ENCODE peak calls at places on chromosomes 3 and 15, in nine cellular contexts. One of them, this sample, is unnamed.

GRCh38 chr3:181757694-181758306 is 46.1 kb downstream of the SOX2 start:
- DNase-seq in EL: no peak
- DNase-seq in mucosa of gallbladder: no peak
- DNase-seq in NCI-H1105 treated with DMSO at 0.1 percent for 48 hours: peak
- DNase-seq in activated T-cell treated with anti-CD3 and anti-CD28 coated beads for 1 hour: no peak
- DNase-seq in stimulated activated CD4-positive, alpha-beta T cell treated with anti-CD3 and anti-CD28 coated beads, Interleukin-12 subunit alpha, Interleukin-12 subunit beta, amount 100 ng/mL, for 48 hours: no peak
- DNase-seq in CD4-positive, alpha-beta T cell: no peak
- DNase-seq in Kasumi-1: no peak
- DNase-seq in LoVo: no peak
- DNase-seq in this sample: no peak

GRCh38 chr15:28272587-28272986 is 49.4 kb downstream of the HERC2 start:
- DNase-seq in EL: no peak
- DNase-seq in LoVo: no peak
- DNase-seq in mucosa of gallbladder: no peak
- DNase-seq in stimulated activated CD4-positive, alpha-beta T cell treated with anti-CD3 and anti-CD28 coated beads, Interleukin-12 subunit alpha, Interleukin-12 subunit beta, amount 100 ng/mL, for 48 hours: no peak
- DNase-seq in CD4-positive, alpha-beta T cell: no peak
- DNase-seq in activated T-cell treated with anti-CD3 and anti-CD28 coated beads for 1 hour: no peak
- DNase-seq in Kasumi-1: no peak
- DNase-seq in NCI-H1105 treated with DMSO at 0.1 percent for 48 hours: no peak
- DNase-seq in this sample: no peak

GRCh38 chr15:40743921-40744809 is 10.9 kb downstream of the RMDN3 start:
- DNase-seq in LoVo: no peak
- DNase-seq in EL: peak
- DNase-seq in CD4-positive, alpha-beta T cell: peak
- DNase-seq in mucosa of gallbladder: no peak
- DNase-seq in Kasumi-1: no peak
- DNase-seq in NCI-H1105 treated with DMSO at 0.1 percent for 48 hours: no peak
- DNase-seq in stimulated activated CD4-positive, alpha-beta T cell treated with anti-CD3 and anti-CD28 coated beads, Interleukin-12 subunit alpha, Interleukin-12 subunit beta, amount 100 ng/mL, for 48 hours: peak
- DNase-seq in activated T-cell treated with anti-CD3 and anti-CD28 coated beads for 1 hour: peak
- DNase-seq in this sample: no peak

GRCh38 chr15:56817266-56817665 is 84.0 kb upstream of the ZNF280D start:
- DNase-seq in EL: peak
- DNase-seq in mucosa of gallbladder: no peak
- DNase-seq in activated T-cell treated with anti-CD3 and anti-CD28 coated beads for 1 hour: no peak
- DNase-seq in Kasumi-1: no peak
- DNase-seq in LoVo: peak
- DNase-seq in NCI-H1105 treated with DMSO at 0.1 percent for 48 hours: no peak
- DNase-seq in stimulated activated CD4-positive, alpha-beta T cell treated with anti-CD3 and anti-CD28 coated beads, Interleukin-12 subunit alpha, Interleukin-12 subunit beta, amount 100 ng/mL, for 48 hours: no peak
- DNase-seq in CD4-positive, alpha-beta T cell: no peak
- DNase-seq in this sample: no peak

GRCh38 chr15:100683434-100683833 is 81.0 kb downstream of the ASB7 start:
- DNase-seq in NCI-H1105 treated with DMSO at 0.1 percent for 48 hours: no peak
- DNase-seq in stimulated activated CD4-positive, alpha-beta T cell treated with anti-CD3 and anti-CD28 coated beads, Interleukin-12 subunit alpha, Interleukin-12 subunit beta, amount 100 ng/mL, for 48 hours: no peak
- DNase-seq in activated T-cell treated with anti-CD3 and anti-CD28 coated beads for 1 hour: no peak
- DNase-seq in LoVo: no peak
- DNase-seq in EL: no peak
- DNase-seq in Kasumi-1: no peak
- DNase-seq in mucosa of gallbladder: no peak
- DNase-seq in CD4-positive, alpha-beta T cell: no peak
- DNase-seq in this sample: no peak

GRCh38 chr3:175558261-175558660 is 699.1 kb downstream of the NAALADL2 start:
- DNase-seq in CD4-positive, alpha-beta T cell: no peak
- DNase-seq in activated T-cell treated with anti-CD3 and anti-CD28 coated beads for 1 hour: no peak
- DNase-seq in NCI-H1105 treated with DMSO at 0.1 percent for 48 hours: no peak
- DNase-seq in Kasumi-1: no peak
- DNase-seq in LoVo: no peak
- DNase-seq in EL: no peak
- DNase-seq in stimulated activated CD4-positive, alpha-beta T cell treated with anti-CD3 and anti-CD28 coated beads, Interleukin-12 subunit alpha, Interleukin-12 subunit beta, amount 100 ng/mL, for 48 hours: no peak
- DNase-seq in mucosa of gallbladder: no peak
- DNase-seq in this sample: no peak

GRCh38 chr3:49998326-49998725 is 58.4 kb downstream of the RBM6 start:
- DNase-seq in LoVo: no peak
- DNase-seq in mucosa of gallbladder: no peak
- DNase-seq in NCI-H1105 treated with DMSO at 0.1 percent for 48 hours: no peak
- DNase-seq in Kasumi-1: peak
- DNase-seq in stimulated activated CD4-positive, alpha-beta T cell treated with anti-CD3 and anti-CD28 coated beads, Interleukin-12 subunit alpha, Interleukin-12 subunit beta, amount 100 ng/mL, for 48 hours: no peak
- DNase-seq in EL: peak
- DNase-seq in CD4-positive, alpha-beta T cell: no peak
- DNase-seq in activated T-cell treated with anti-CD3 and anti-CD28 coated beads for 1 hour: no peak
- DNase-seq in this sample: peak

GRCh38 chr3:127457094-127457475 is 133.4 kb downstream of the TPRA1 start:
- DNase-seq in LoVo: no peak
- DNase-seq in NCI-H1105 treated with DMSO at 0.1 percent for 48 hours: no peak
- DNase-seq in CD4-positive, alpha-beta T cell: no peak
- DNase-seq in activated T-cell treated with anti-CD3 and anti-CD28 coated beads for 1 hour: no peak
- DNase-seq in EL: peak
- DNase-seq in mucosa of gallbladder: peak
- DNase-seq in stimulated activated CD4-positive, alpha-beta T cell treated with anti-CD3 and anti-CD28 coated beads, Interleukin-12 subunit alpha, Interleukin-12 subunit beta, amount 100 ng/mL, for 48 hours: no peak
- DNase-seq in Kasumi-1: no peak
- DNase-seq in this sample: no peak

GRCh38 chr3:105555206-105555605 is 188.5 kb downstream of the ALCAM start:
- DNase-seq in EL: peak
- DNase-seq in NCI-H1105 treated with DMSO at 0.1 percent for 48 hours: no peak
- DNase-seq in CD4-positive, alpha-beta T cell: no peak
- DNase-seq in mucosa of gallbladder: no peak
- DNase-seq in activated T-cell treated with anti-CD3 and anti-CD28 coated beads for 1 hour: no peak
- DNase-seq in LoVo: no peak
- DNase-seq in Kasumi-1: no peak
- DNase-seq in stimulated activated CD4-positive, alpha-beta T cell treated with anti-CD3 and anti-CD28 coated beads, Interleukin-12 subunit alpha, Interleukin-12 subunit beta, amount 100 ng/mL, for 48 hours: no peak
- DNase-seq in this sample: no peak

GRCh38 chr15:70147178-70147760 is 49.6 kb upstream of the TLE3 start:
- DNase-seq in EL: no peak
- DNase-seq in activated T-cell treated with anti-CD3 and anti-CD28 coated beads for 1 hour: no peak
- DNase-seq in LoVo: no peak
- DNase-seq in Kasumi-1: peak
- DNase-seq in stimulated activated CD4-positive, alpha-beta T cell treated with anti-CD3 and anti-CD28 coated beads, Interleukin-12 subunit alpha, Interleukin-12 subunit beta, amount 100 ng/mL, for 48 hours: no peak
- DNase-seq in NCI-H1105 treated with DMSO at 0.1 percent for 48 hours: no peak
- DNase-seq in CD4-positive, alpha-beta T cell: no peak
- DNase-seq in mucosa of gallbladder: no peak
- DNase-seq in this sample: no peak

GRCh38 chr15:98999233-98999632 is 8.4 kb downstream of the PGPEP1L start:
- DNase-seq in stimulated activated CD4-positive, alpha-beta T cell treated with anti-CD3 and anti-CD28 coated beads, Interleukin-12 subunit alpha, Interleukin-12 subunit beta, amount 100 ng/mL, for 48 hours: no peak
- DNase-seq in Kasumi-1: no peak
- DNase-seq in LoVo: no peak
- DNase-seq in NCI-H1105 treated with DMSO at 0.1 percent for 48 hours: no peak
- DNase-seq in activated T-cell treated with anti-CD3 and anti-CD28 coated beads for 1 hour: no peak
- DNase-seq in EL: no peak
- DNase-seq in mucosa of gallbladder: no peak
- DNase-seq in CD4-positive, alpha-beta T cell: no peak
- DNase-seq in this sample: no peak

GRCh38 chr3:86948840-86949239 is 42.1 kb downstream of the VGLL3 start:
- DNase-seq in NCI-H1105 treated with DMSO at 0.1 percent for 48 hours: no peak
- DNase-seq in CD4-positive, alpha-beta T cell: no peak
- DNase-seq in mucosa of gallbladder: no peak
- DNase-seq in EL: peak
- DNase-seq in stimulated activated CD4-positive, alpha-beta T cell treated with anti-CD3 and anti-CD28 coated beads, Interleukin-12 subunit alpha, Interleukin-12 subunit beta, amount 100 ng/mL, for 48 hours: no peak
- DNase-seq in LoVo: no peak
- DNase-seq in activated T-cell treated with anti-CD3 and anti-CD28 coated beads for 1 hour: no peak
- DNase-seq in Kasumi-1: no peak
- DNase-seq in this sample: no peak

GRCh38 chr15:68465861-68466560 is 34.0 kb upstream of the ITGA11 start:
- DNase-seq in stimulated activated CD4-positive, alpha-beta T cell treated with anti-CD3 and anti-CD28 coated beads, Interleukin-12 subunit alpha, Interleukin-12 subunit beta, amount 100 ng/mL, for 48 hours: no peak
- DNase-seq in Kasumi-1: no peak
- DNase-seq in LoVo: no peak
- DNase-seq in mucosa of gallbladder: no peak
- DNase-seq in activated T-cell treated with anti-CD3 and anti-CD28 coated beads for 1 hour: no peak
- DNase-seq in EL: no peak
- DNase-seq in NCI-H1105 treated with DMSO at 0.1 percent for 48 hours: no peak
- DNase-seq in CD4-positive, alpha-beta T cell: no peak
- DNase-seq in this sample: no peak

GRCh38 chr3:101253429-101253828 is 66.9 kb downstream of the IMPG2 start:
- DNase-seq in activated T-cell treated with anti-CD3 and anti-CD28 coated beads for 1 hour: no peak
- DNase-seq in CD4-positive, alpha-beta T cell: no peak
- DNase-seq in NCI-H1105 treated with DMSO at 0.1 percent for 48 hours: peak
- DNase-seq in Kasumi-1: no peak
- DNase-seq in EL: no peak
- DNase-seq in mucosa of gallbladder: no peak
- DNase-seq in LoVo: no peak
- DNase-seq in stimulated activated CD4-positive, alpha-beta T cell treated with anti-CD3 and anti-CD28 coated beads, Interleukin-12 subunit alpha, Interleukin-12 subunit beta, amount 100 ng/mL, for 48 hours: no peak
- DNase-seq in this sample: no peak

GRCh38 chr3:185729335-185729715 is 95.5 kb downstream of the IGF2BP2 start:
- DNase-seq in CD4-positive, alpha-beta T cell: no peak
- DNase-seq in NCI-H1105 treated with DMSO at 0.1 percent for 48 hours: no peak
- DNase-seq in Kasumi-1: no peak
- DNase-seq in mucosa of gallbladder: no peak
- DNase-seq in EL: peak
- DNase-seq in activated T-cell treated with anti-CD3 and anti-CD28 coated beads for 1 hour: no peak
- DNase-seq in stimulated activated CD4-positive, alpha-beta T cell treated with anti-CD3 and anti-CD28 coated beads, Interleukin-12 subunit alpha, Interleukin-12 subunit beta, amount 100 ng/mL, for 48 hours: no peak
- DNase-seq in LoVo: no peak
- DNase-seq in this sample: no peak

GRCh38 chr3:61560452-61561373 is 658 bp upstream of the PTPRG start:
- DNase-seq in Kasumi-1: peak
- DNase-seq in CD4-positive, alpha-beta T cell: no peak
- DNase-seq in activated T-cell treated with anti-CD3 and anti-CD28 coated beads for 1 hour: no peak
- DNase-seq in mucosa of gallbladder: peak
- DNase-seq in EL: peak
- DNase-seq in LoVo: peak
- DNase-seq in NCI-H1105 treated with DMSO at 0.1 percent for 48 hours: peak
- DNase-seq in stimulated activated CD4-positive, alpha-beta T cell treated with anti-CD3 and anti-CD28 coated beads, Interleukin-12 subunit alpha, Interleukin-12 subunit beta, amount 100 ng/mL, for 48 hours: peak
- DNase-seq in this sample: no peak

GRCh38 chr3:46215810-46216414 is 7.8 kb upstream of the CCR1 start:
- DNase-seq in LoVo: no peak
- DNase-seq in NCI-H1105 treated with DMSO at 0.1 percent for 48 hours: no peak
- DNase-seq in EL: peak
- DNase-seq in stimulated activated CD4-positive, alpha-beta T cell treated with anti-CD3 and anti-CD28 coated beads, Interleukin-12 subunit alpha, Interleukin-12 subunit beta, amount 100 ng/mL, for 48 hours: no peak
- DNase-seq in activated T-cell treated with anti-CD3 and anti-CD28 coated beads for 1 hour: no peak
- DNase-seq in CD4-positive, alpha-beta T cell: no peak
- DNase-seq in mucosa of gallbladder: no peak
- DNase-seq in Kasumi-1: no peak
- DNase-seq in this sample: peak

GRCh38 chr3:172211123-172211522 is 171.7 kb downstream of the FNDC3B start:
- DNase-seq in Kasumi-1: no peak
- DNase-seq in activated T-cell treated with anti-CD3 and anti-CD28 coated beads for 1 hour: no peak
- DNase-seq in mucosa of gallbladder: no peak
- DNase-seq in CD4-positive, alpha-beta T cell: no peak
- DNase-seq in EL: no peak
- DNase-seq in NCI-H1105 treated with DMSO at 0.1 percent for 48 hours: no peak
- DNase-seq in LoVo: no peak
- DNase-seq in stimulated activated CD4-positive, alpha-beta T cell treated with anti-CD3 and anti-CD28 coated beads, Interleukin-12 subunit alpha, Interleukin-12 subunit beta, amount 100 ng/mL, for 48 hours: no peak
- DNase-seq in this sample: no peak

GRCh38 chr3:50862221-50862620 is 187.5 kb downstream of the DOCK3 start:
- DNase-seq in NCI-H1105 treated with DMSO at 0.1 percent for 48 hours: no peak
- DNase-seq in stimulated activated CD4-positive, alpha-beta T cell treated with anti-CD3 and anti-CD28 coated beads, Interleukin-12 subunit alpha, Interleukin-12 subunit beta, amount 100 ng/mL, for 48 hours: no peak
- DNase-seq in CD4-positive, alpha-beta T cell: no peak
- DNase-seq in Kasumi-1: no peak
- DNase-seq in mucosa of gallbladder: no peak
- DNase-seq in EL: no peak
- DNase-seq in LoVo: no peak
- DNase-seq in activated T-cell treated with anti-CD3 and anti-CD28 coated beads for 1 hour: no peak
- DNase-seq in this sample: no peak

GRCh38 chr15:39265261-39265660 is 315.6 kb upstream of the THBS1 start:
- DNase-seq in activated T-cell treated with anti-CD3 and anti-CD28 coated beads for 1 hour: no peak
- DNase-seq in EL: no peak
- DNase-seq in stimulated activated CD4-positive, alpha-beta T cell treated with anti-CD3 and anti-CD28 coated beads, Interleukin-12 subunit alpha, Interleukin-12 subunit beta, amount 100 ng/mL, for 48 hours: no peak
- DNase-seq in NCI-H1105 treated with DMSO at 0.1 percent for 48 hours: no peak
- DNase-seq in CD4-positive, alpha-beta T cell: no peak
- DNase-seq in Kasumi-1: no peak
- DNase-seq in LoVo: no peak
- DNase-seq in mucosa of gallbladder: no peak
- DNase-seq in this sample: no peak

This sample was measured in LNCaP clone FGC.